ENCODE peak calls at places on chromosomes 3 and 15, in six cellular contexts. Y is stimulated activated CD8-positive, alpha-beta memory T cell treated with anti-CD3 and anti-CD28 coated beads, Interleukin-12 subunit alpha, Interleukin-12 subunit beta, amount 100 ng/mL, for 4 hours; E is iPS-NIHi11; N is IMR-90; C is BE2C; K is adrenal gland. O is an unnamed sample.

GRCh38 chr15:38438031-38438986 is 15.6 kb upstream of the FAM98B start:
- DNase-seq in Y (no peak), E (no peak), N (peak), C (no peak), K (no peak), O (no peak)

GRCh38 chr3:135918600-135918999 is 46.9 kb upstream of the PPP2R3A start:
- DNase-seq in Y (no peak), E (peak), N (peak), C (no peak), K (no peak), O (peak)

GRCh38 chr3:165526367-165526766 is 310.9 kb downstream of the BCHE start:
- DNase-seq in Y (no peak), E (no peak), N (no peak), C (peak), K (no peak), O (no peak)

GRCh38 chr15:39578851-39579486 is 1.9 kb upstream of the THBS1 start:
- DNase-seq in Y (no peak), E (peak), N (peak), C (no peak), K (no peak), O (peak)

GRCh38 chr3:8638994-8639393 is 5.6 kb downstream of the SSUH2 start:
- DNase-seq in Y (no peak), E (peak), N (no peak), C (no peak), K (peak), O (no peak)

GRCh38 chr15:38611228-38611627 is 46.6 kb upstream of the RASGRP1 start:
- DNase-seq in Y (peak), E (no peak), N (no peak), C (no peak), K (no peak), O (no peak)

GRCh38 chr3:124797426-124797945 is 67.2 kb downstream of the UMPS start:
- DNase-seq in Y (no peak), E (no peak), N (peak), C (no peak), K (no peak), O (no peak)

GRCh38 chr3:38616111-38616510 is 33.4 kb downstream of the SCN5A start:
- DNase-seq in Y (no peak), E (no peak), N (no peak), C (no peak), K (no peak), O (no peak)

GRCh38 chr3:49689046-49689886 is at the start of the genes MST1 and RNF123:
- DNase-seq in Y (peak), E (peak), N (peak), C (peak), K (peak), O (peak)

GRCh38 chr15:99917237-99917636 is 184.0 kb upstream of the LYSMD4 start:
- DNase-seq in Y (no peak), E (no peak), N (no peak), C (no peak), K (no peak), O (no peak)

GRCh38 chr3:148389916-148390315 is 307.8 kb upstream of the AGTR1 start:
- DNase-seq in Y (no peak), E (no peak), N (peak), C (no peak), K (no peak), O (peak)

GRCh38 chr3:154310840-154311239 is 13.4 kb downstream of the DHX36 start:
- DNase-seq in Y (no peak), E (no peak), N (peak), C (no peak), K (no peak), O (peak)

GRCh38 chr3:1442271-1442670 is 349.4 kb downstream of the CNTN6 start:
- DNase-seq in Y (no peak), E (no peak), N (no peak), C (no peak), K (no peak), O (no peak)

GRCh38 chr3:123081718-123082369 is 15.0 kb downstream of the PDIA5 start:
- DNase-seq in Y (no peak), E (no peak), N (no peak), C (peak), K (peak), O (no peak)

GRCh38 chr3:126355251-126355650 is 2.0 kb downstream of the KLF15 start:
- DNase-seq in Y (no peak), E (no peak), N (no peak), C (no peak), K (peak), O (no peak)

GRCh38 chr3:38121451-38121831 is 15.5 kb downstream of the ACAA1 start:
- DNase-seq in Y (no peak), E (no peak), N (no peak), C (no peak), K (no peak), O (no peak)

GRCh38 chr15:74964794-74965193 is 8.2 kb upstream of the RPP25 start:
- DNase-seq in Y (no peak), E (no peak), N (peak), C (no peak), K (no peak), O (peak)

GRCh38 chr3:24963762-24964625 is 464.1 kb upstream of the RARB start:
- DNase-seq in Y (no peak), E (peak), N (peak), C (no peak), K (no peak), O (peak)

GRCh38 chr3:42982645-42983412 is 3.7 kb downstream of the GASK1A start:
- DNase-seq in Y (no peak), E (no peak), N (no peak), C (no peak), K (no peak), O (no peak)

GRCh38 chr3:89762360-89762759 is 654.9 kb downstream of the EPHA3 start:
- DNase-seq in Y (no peak), E (no peak), N (no peak), C (no peak), K (no peak), O (no peak)

GRCh38 chr15:42083916-42084315 is 10.4 kb downstream of the PLA2G4D start:
- DNase-seq in Y (no peak), E (no peak), N (no peak), C (no peak), K (no peak), O (no peak)

GRCh38 chr3:63168179-63168578 is 109.9 kb upstream of the SYNPR start:
- DNase-seq in Y (no peak), E (no peak), N (no peak), C (no peak), K (no peak), O (no peak)

GRCh38 chr3:129399145-129399894 is 29.1 kb downstream of the EFCAB12 start:
- DNase-seq in Y (peak), E (peak), N (peak), C (peak), K (peak), O (peak)

O was measured in EH.